ENCODE peak calls at places on chromosome 9, in nine cellular contexts. One of them, this sample, is unnamed.
A peak's percentile ranks its signal among the peaks of the same experiment; 100 is the strongest.

GRCh38 chr9:3856592-3856991 is 330.8 kb upstream of the RFX3 start:
- DNase-seq in effector memory CD4-positive, alpha-beta T cell: no peak
- DNase-seq in trophoblast cell: no peak
- DNase-seq in GM23248: peak; percentile 9
- DNase-seq in CD4-positive, alpha-beta memory T cell: no peak
- DNase-seq in heart right ventricle: no peak
- DNase-seq in cardiac muscle cell: no peak
- DNase-seq in CD8-positive, alpha-beta memory T cell: no peak
- DNase-seq in heart left ventricle: no peak
- DNase-seq in this sample: no peak

GRCh38 chr9:35736201-35736633 is 3.8 kb downstream of the CREB3 start:
- DNase-seq in cardiac muscle cell: peak; percentile 72
- DNase-seq in trophoblast cell: peak; percentile 81
- DNase-seq in effector memory CD4-positive, alpha-beta T cell: peak; percentile 43
- DNase-seq in CD8-positive, alpha-beta memory T cell: peak; percentile 37
- DNase-seq in heart right ventricle: peak; percentile 57
- DNase-seq in heart left ventricle: peak; percentile 66
- DNase-seq in CD4-positive, alpha-beta memory T cell: peak; percentile 79
- DNase-seq in GM23248: peak; percentile 82
- DNase-seq in this sample: peak; percentile 92

GRCh38 chr9:121620777-121621437 is 30.5 kb upstream of the DAB2IP start:
- DNase-seq in CD4-positive, alpha-beta memory T cell: no peak
- DNase-seq in heart right ventricle: no peak
- DNase-seq in trophoblast cell: no peak
- DNase-seq in GM23248: peak; percentile 47
- DNase-seq in heart left ventricle: no peak
- DNase-seq in effector memory CD4-positive, alpha-beta T cell: no peak
- DNase-seq in cardiac muscle cell: peak; percentile 52
- DNase-seq in CD8-positive, alpha-beta memory T cell: no peak
- DNase-seq in this sample: peak; percentile 88

GRCh38 chr9:22124263-22125011 is 115.3 kb upstream of the CDKN2B start:
- DNase-seq in heart right ventricle: no peak
- DNase-seq in trophoblast cell: no peak
- DNase-seq in effector memory CD4-positive, alpha-beta T cell: no peak
- DNase-seq in cardiac muscle cell: no peak
- DNase-seq in heart left ventricle: no peak
- DNase-seq in CD8-positive, alpha-beta memory T cell: no peak
- DNase-seq in GM23248: no peak
- DNase-seq in CD4-positive, alpha-beta memory T cell: no peak
- DNase-seq in this sample: no peak

GRCh38 chr9:15421532-15421931 is 1.1 kb upstream of the SNAPC3 start:
- DNase-seq in CD8-positive, alpha-beta memory T cell: no peak
- DNase-seq in heart left ventricle: no peak
- DNase-seq in trophoblast cell: no peak
- DNase-seq in cardiac muscle cell: no peak
- DNase-seq in effector memory CD4-positive, alpha-beta T cell: no peak
- DNase-seq in CD4-positive, alpha-beta memory T cell: no peak
- DNase-seq in GM23248: no peak
- DNase-seq in heart right ventricle: no peak
- DNase-seq in this sample: no peak

GRCh38 chr9:61673664-61674381 is 484.0 kb downstream of the SPATA31A7 start:
- DNase-seq in CD4-positive, alpha-beta memory T cell: no peak
- DNase-seq in trophoblast cell: no peak
- DNase-seq in heart left ventricle: no peak
- DNase-seq in CD8-positive, alpha-beta memory T cell: no peak
- DNase-seq in cardiac muscle cell: no peak
- DNase-seq in effector memory CD4-positive, alpha-beta T cell: no peak
- DNase-seq in heart right ventricle: no peak
- DNase-seq in GM23248: no peak
- DNase-seq in this sample: no peak

GRCh38 chr9:113886003-113886324 is 9.9 kb downstream of the ZNF618 start:
- DNase-seq in CD8-positive, alpha-beta memory T cell: no peak
- DNase-seq in effector memory CD4-positive, alpha-beta T cell: no peak
- DNase-seq in trophoblast cell: no peak
- DNase-seq in CD4-positive, alpha-beta memory T cell: no peak
- DNase-seq in GM23248: peak; percentile 45
- DNase-seq in heart right ventricle: no peak
- DNase-seq in cardiac muscle cell: peak; percentile 34
- DNase-seq in heart left ventricle: no peak
- DNase-seq in this sample: no peak

GRCh38 chr9:76887003-76887821 is 18.7 kb downstream of the PRUNE2 start:
- DNase-seq in cardiac muscle cell: no peak
- DNase-seq in CD4-positive, alpha-beta memory T cell: no peak
- DNase-seq in CD8-positive, alpha-beta memory T cell: no peak
- DNase-seq in GM23248: peak; percentile 24
- DNase-seq in heart left ventricle: no peak
- DNase-seq in heart right ventricle: no peak
- DNase-seq in trophoblast cell: peak; percentile 38
- DNase-seq in effector memory CD4-positive, alpha-beta T cell: no peak
- DNase-seq in this sample: no peak

GRCh38 chr9:132673355-132673754 is 3.1 kb downstream of the GTF3C4 start:
- DNase-seq in trophoblast cell: peak; percentile 75
- DNase-seq in effector memory CD4-positive, alpha-beta T cell: no peak
- DNase-seq in CD4-positive, alpha-beta memory T cell: no peak
- DNase-seq in heart left ventricle: no peak
- DNase-seq in CD8-positive, alpha-beta memory T cell: no peak
- DNase-seq in cardiac muscle cell: peak; percentile 8
- DNase-seq in GM23248: peak; percentile 82
- DNase-seq in heart right ventricle: no peak
- DNase-seq in this sample: no peak

GRCh38 chr9:1222511-1222910 is 172.4 kb downstream of the DMRT2 start:
- DNase-seq in trophoblast cell: no peak
- DNase-seq in GM23248: peak; percentile 80
- DNase-seq in CD4-positive, alpha-beta memory T cell: no peak
- DNase-seq in cardiac muscle cell: no peak
- DNase-seq in heart left ventricle: no peak
- DNase-seq in CD8-positive, alpha-beta memory T cell: no peak
- DNase-seq in effector memory CD4-positive, alpha-beta T cell: no peak
- DNase-seq in heart right ventricle: no peak
- DNase-seq in this sample: no peak

GRCh38 chr9:106657951-106658350 is 205.0 kb upstream of the ZNF462 start:
- DNase-seq in trophoblast cell: peak; percentile 29
- DNase-seq in CD8-positive, alpha-beta memory T cell: no peak
- DNase-seq in heart left ventricle: no peak
- DNase-seq in cardiac muscle cell: no peak
- DNase-seq in CD4-positive, alpha-beta memory T cell: no peak
- DNase-seq in effector memory CD4-positive, alpha-beta T cell: no peak
- DNase-seq in GM23248: no peak
- DNase-seq in heart right ventricle: no peak
- DNase-seq in this sample: no peak

GRCh38 chr9:36939214-36939613 is 94.9 kb downstream of the PAX5 start:
- DNase-seq in heart right ventricle: no peak
- DNase-seq in cardiac muscle cell: no peak
- DNase-seq in effector memory CD4-positive, alpha-beta T cell: no peak
- DNase-seq in GM23248: no peak
- DNase-seq in CD4-positive, alpha-beta memory T cell: no peak
- DNase-seq in trophoblast cell: no peak
- DNase-seq in CD8-positive, alpha-beta memory T cell: no peak
- DNase-seq in heart left ventricle: no peak
- DNase-seq in this sample: no peak
- H3K27ac ChIP-seq in heart right ventricle: no peak overlapping the region
- H3K27ac ChIP-seq in cardiac muscle cell: no peak overlapping the region
- H3K27ac ChIP-seq in effector memory CD4-positive, alpha-beta T cell: no peak overlapping the region
- H3K27ac ChIP-seq in GM23248: no peak overlapping the region
- H3K27ac ChIP-seq in CD4-positive, alpha-beta memory T cell: no peak overlapping the region
- H3K27ac ChIP-seq in trophoblast cell: no peak overlapping the region
- H3K27ac ChIP-seq in CD8-positive, alpha-beta memory T cell: no peak overlapping the region
- H3K27ac ChIP-seq in heart left ventricle: no peak overlapping the region
- H3K27ac ChIP-seq in this sample: no peak overlapping the region

DNA sequence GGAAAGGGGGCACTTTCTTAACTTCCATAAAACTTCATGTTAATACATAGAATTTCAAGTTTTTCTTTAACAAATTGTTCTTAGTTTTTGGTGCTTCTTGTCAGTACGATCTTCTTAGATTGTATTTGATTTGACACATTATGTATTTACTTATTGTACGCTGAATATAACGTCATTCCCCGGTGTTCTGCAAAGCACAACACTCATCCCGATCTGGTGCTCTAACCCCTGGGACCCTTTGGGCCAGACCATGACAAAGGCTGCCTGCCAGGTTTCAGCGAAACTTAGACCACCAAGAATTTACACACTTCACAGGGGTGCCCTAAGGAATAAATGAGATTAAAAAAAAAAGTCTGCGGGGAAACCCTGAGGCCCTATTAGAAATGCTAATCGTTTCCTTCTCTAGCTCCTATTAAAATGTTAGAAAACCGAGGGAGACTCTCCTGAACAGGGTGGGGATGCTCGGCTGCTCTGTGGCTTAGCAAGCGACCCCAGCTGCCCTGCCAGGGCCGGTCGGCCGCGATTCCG is 886 bp upstream of the ANP32B start:
- DNase-seq in effector memory CD4-positive, alpha-beta T cell: no peak
- DNase-seq in heart left ventricle: no peak
- DNase-seq in trophoblast cell: no peak
- DNase-seq in heart right ventricle: no peak
- DNase-seq in cardiac muscle cell: no peak
- DNase-seq in CD4-positive, alpha-beta memory T cell: no peak
- DNase-seq in GM23248: peak; percentile 48
- DNase-seq in CD8-positive, alpha-beta memory T cell: no peak
- DNase-seq in this sample: no peak
- H3K27me3 ChIP-seq in effector memory CD4-positive, alpha-beta T cell: no peaks in the 10 kb centered on the region
- H3K27me3 ChIP-seq in heart left ventricle: no peaks in the 10 kb centered on the region
- H3K27me3 ChIP-seq in trophoblast cell: peaks cover 13% of the 10 kb centered on the region
- H3K27me3 ChIP-seq in heart right ventricle: no peaks in the 10 kb centered on the region
- H3K27me3 ChIP-seq in cardiac muscle cell: peaks cover 56% of the 10 kb centered on the region
- H3K27me3 ChIP-seq in CD4-positive, alpha-beta memory T cell: no peaks in the 10 kb centered on the region
- H3K27me3 ChIP-seq in GM23248: no peaks in the 10 kb centered on the region
- H3K27me3 ChIP-seq in CD8-positive, alpha-beta memory T cell: no peaks in the 10 kb centered on the region
- H3K27me3 ChIP-seq in this sample: peaks cover 56% of the 10 kb centered on the region

DNA sequence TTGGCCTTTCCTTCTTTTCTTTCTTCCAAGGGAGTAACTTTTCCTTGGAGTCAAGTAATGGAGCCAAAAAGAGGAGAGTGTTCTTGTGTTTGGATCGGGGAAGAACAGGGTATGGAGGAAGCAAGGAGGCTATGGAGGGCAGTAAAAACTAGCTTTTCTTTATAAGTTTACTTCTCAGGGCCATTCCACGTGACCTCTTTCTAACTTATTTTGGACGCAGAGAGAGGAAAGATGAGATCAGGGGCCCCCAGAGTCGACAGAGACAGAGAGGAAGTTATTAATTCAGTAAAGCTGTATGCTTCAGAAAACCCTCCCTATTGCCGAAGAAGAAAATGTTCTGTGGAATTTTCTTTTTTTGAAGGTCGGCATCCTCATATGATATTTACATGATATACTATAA is 233.8 kb upstream of the MPDZ start:
- DNase-seq in CD4-positive, alpha-beta memory T cell: no peak
- DNase-seq in GM23248: no peak
- DNase-seq in heart left ventricle: peak; percentile 26
- DNase-seq in effector memory CD4-positive, alpha-beta T cell: no peak
- DNase-seq in CD8-positive, alpha-beta memory T cell: no peak
- DNase-seq in cardiac muscle cell: no peak
- DNase-seq in trophoblast cell: no peak
- DNase-seq in heart right ventricle: peak; percentile 25
- DNase-seq in this sample: no peak
- H3K27ac ChIP-seq in CD4-positive, alpha-beta memory T cell: no peak overlapping the region
- H3K27ac ChIP-seq in GM23248: no peak overlapping the region
- H3K27ac ChIP-seq in heart left ventricle: peak overlapping the region; percentile 74
- H3K27ac ChIP-seq in effector memory CD4-positive, alpha-beta T cell: no peak overlapping the region
- H3K27ac ChIP-seq in CD8-positive, alpha-beta memory T cell: no peak overlapping the region
- H3K27ac ChIP-seq in cardiac muscle cell: no peak overlapping the region
- H3K27ac ChIP-seq in trophoblast cell: no peak overlapping the region
- H3K27ac ChIP-seq in heart right ventricle: peak overlapping the region; percentile 63
- H3K27ac ChIP-seq in this sample: peak overlapping the region; percentile 90

GRCh38 chr9:137052998-137053943 is 590 bp downstream of the ENTPD2 start:
- DNase-seq in trophoblast cell: no peak
- DNase-seq in GM23248: no peak
- DNase-seq in effector memory CD4-positive, alpha-beta T cell: no peak
- DNase-seq in cardiac muscle cell: no peak
- DNase-seq in heart right ventricle: no peak
- DNase-seq in CD4-positive, alpha-beta memory T cell: no peak
- DNase-seq in CD8-positive, alpha-beta memory T cell: no peak
- DNase-seq in heart left ventricle: no peak
- DNase-seq in this sample: peak; percentile 75

GRCh38 chr9:137051145-137051724 is 2.6 kb downstream of the ENTPD2 start:
- DNase-seq in effector memory CD4-positive, alpha-beta T cell: no peak
- DNase-seq in heart right ventricle: no peak
- DNase-seq in GM23248: no peak
- DNase-seq in cardiac muscle cell: no peak
- DNase-seq in CD4-positive, alpha-beta memory T cell: no peak
- DNase-seq in CD8-positive, alpha-beta memory T cell: no peak
- DNase-seq in trophoblast cell: no peak
- DNase-seq in heart left ventricle: no peak
- DNase-seq in this sample: no peak

GRCh38 chr9:137050570-137050969 is 3.3 kb downstream of the ENTPD2 start:
- DNase-seq in CD8-positive, alpha-beta memory T cell: no peak
- DNase-seq in CD4-positive, alpha-beta memory T cell: no peak
- DNase-seq in effector memory CD4-positive, alpha-beta T cell: no peak
- DNase-seq in cardiac muscle cell: no peak
- DNase-seq in trophoblast cell: peak; percentile 25
- DNase-seq in heart left ventricle: no peak
- DNase-seq in GM23248: peak; percentile 20
- DNase-seq in heart right ventricle: no peak
- DNase-seq in this sample: no peak

GRCh38 chr9:137053944-137054931 is at the start of gene ENTPD2:
- DNase-seq in trophoblast cell: peak; percentile 67
- DNase-seq in effector memory CD4-positive, alpha-beta T cell: peak; percentile 38
- DNase-seq in GM23248: no peak
- DNase-seq in heart right ventricle: no peak
- DNase-seq in CD4-positive, alpha-beta memory T cell: peak; percentile 52
- DNase-seq in CD8-positive, alpha-beta memory T cell: peak; percentile 31
- DNase-seq in heart left ventricle: no peak
- DNase-seq in cardiac muscle cell: no peak
- DNase-seq in this sample: peak; percentile 84

GRCh38 chr9:137052293-137052692 is 1.6 kb downstream of the ENTPD2 start:
- DNase-seq in GM23248: no peak
- DNase-seq in heart left ventricle: no peak
- DNase-seq in trophoblast cell: no peak
- DNase-seq in CD8-positive, alpha-beta memory T cell: no peak
- DNase-seq in CD4-positive, alpha-beta memory T cell: no peak
- DNase-seq in heart right ventricle: no peak
- DNase-seq in effector memory CD4-positive, alpha-beta T cell: no peak
- DNase-seq in cardiac muscle cell: no peak
- DNase-seq in this sample: no peak
- H3K27me3 ChIP-seq in GM23248: peaks cover 22% of the 10 kb centered on the region
- H3K27me3 ChIP-seq in heart left ventricle: peaks cover 5% of the 10 kb centered on the region
- H3K27me3 ChIP-seq in trophoblast cell: peaks cover 34% of the 10 kb centered on the region
- H3K27me3 ChIP-seq in CD8-positive, alpha-beta memory T cell: peaks cover 52% of the 10 kb centered on the region
- H3K27me3 ChIP-seq in CD4-positive, alpha-beta memory T cell: peaks cover 44% of the 10 kb centered on the region
- H3K27me3 ChIP-seq in heart right ventricle: peaks cover 64% of the 10 kb centered on the region
- H3K27me3 ChIP-seq in effector memory CD4-positive, alpha-beta T cell: peaks cover 39% of the 10 kb centered on the region
- H3K27me3 ChIP-seq in cardiac muscle cell: peaks cover 95% of the 10 kb centered on the region
- H3K27me3 ChIP-seq in this sample: peaks cover 76% of the 10 kb centered on the region